ENCODE peak calls at places on chromosomes 5 and 9, in nine cellular contexts. X, P, S, M, W, Y, O, T and K are unnamed samples.

GRCh38 chr9:136835162-136835931 is 6.9 kb upstream of the AJM1 start:
- DNase-seq in W (no peak), T (no peak), P (no peak), X (no peak), O (no peak), M (no peak), S (no peak), Y (no peak), K (no peak)

GRCh38 chr5:16992444-16992843 is 56.4 kb upstream of the MYO10 start:
- DNase-seq in S (no peak), O (no peak), P (no peak), X (no peak), W (no peak), Y (no peak), T (no peak), M (no peak), K (no peak)

GRCh38 chr9:14437336-14438231 is 123.6 kb upstream of the NFIB start:
- DNase-seq in W (peak), S (no peak), Y (no peak), O (no peak), X (no peak), T (no peak), M (peak), P (no peak), K (peak)

GRCh38 chr9:120480707-120481106 is 99.3 kb downstream of the CDK5RAP2 start:
- DNase-seq in S (no peak), T (no peak), M (no peak), W (peak), P (peak), Y (no peak), O (no peak), X (no peak), K (peak)

GRCh38 chr5:127203818-127204217 is 86.8 kb upstream of the MEGF10 start:
- DNase-seq in X (no peak), O (no peak), T (no peak), M (no peak), P (peak), W (no peak), Y (peak), S (no peak), K (no peak)

GRCh38 chr9:69120380-69121154 is 53.5 kb upstream of the TJP2 start:
- DNase-seq in P (no peak), W (peak), O (peak), T (no peak), X (peak), Y (no peak), S (peak), M (no peak), K (peak)

GRCh38 chr9:109319631-109320233 is 1.1 kb downstream of the EPB41L4B start:
- DNase-seq in X (peak), M (no peak), O (peak), S (no peak), W (peak), T (no peak), P (no peak), Y (no peak), K (no peak)

GRCh38 chr5:177064500-177065277 is 22.0 kb upstream of the FGFR4 start:
- DNase-seq in Y (no peak), M (no peak), S (no peak), O (no peak), T (no peak), X (no peak), W (no peak), P (no peak), K (no peak)

GRCh38 chr5:113040672-113041071 is 64.1 kb downstream of the DCP2 start:
- DNase-seq in Y (no peak), P (no peak), W (no peak), S (no peak), X (no peak), O (no peak), T (no peak), M (no peak), K (no peak)